ENCODE peak calls at places on chromosomes 11 and 22, in six cellular contexts. A is fibroblast of the aortic adventitia, D is AG04450, C is PC-3, V is cardiac fibroblast, P is GM12865. W is an unnamed sample.

GRCh38 chr22:17199131-17199731 is 20.0 kb downstream of the ADA2 start:
- DNase-seq in A (peak), D (no peak), C (no peak), V (peak), P (no peak), W (no peak)

GRCh38 chr11:134524201-134524600 is 112.2 kb upstream of the B3GAT1 start:
- DNase-seq in A (no peak), D (no peak), C (no peak), V (no peak), P (no peak), W (no peak)

GRCh38 chr11:65500262-65501004 is 1.6 kb downstream of the MALAT1 start:
- DNase-seq in A (peak), D (no peak), C (peak), V (peak), P (peak), W (peak)

GRCh38 chr11:9138612-9139579 is 47.5 kb upstream of the SCUBE2 start:
- DNase-seq in A (peak), D (peak), C (peak), V (peak), P (no peak), W (peak)

GRCh38 chr11:8006349-8006977 is 19.3 kb downstream of the EIF3F start:
- DNase-seq in A (peak), D (peak), C (peak), V (peak), P (peak), W (peak)

GRCh38 chr11:95507794-95508193 is 276.8 kb upstream of the SESN3 start:
- DNase-seq in A (no peak), D (no peak), C (no peak), V (peak), P (no peak), W (no peak)

GRCh38 chr22:44697423-44698179 is 4.4 kb upstream of the PRR5 start:
- DNase-seq in A (peak), D (peak), C (peak), V (peak), P (peak), W (peak)

GRCh38 chr11:128470081-128470480 is 117.3 kb downstream of the ETS1 start:
- DNase-seq in A (no peak), D (no peak), C (no peak), V (no peak), P (peak), W (no peak)

GRCh38 chr11:44658451-44658850 is 68.3 kb upstream of the TSPAN18 start:
- DNase-seq in A (no peak), D (no peak), C (peak), V (peak), P (peak), W (peak)

GRCh38 chr11:105701098-105701497 is 91.2 kb downstream of the GRIA4 start:
- DNase-seq in A (no peak), D (no peak), C (peak), V (no peak), P (no peak), W (no peak)

GRCh38 chr11:74024630-74025029 is 15.7 kb upstream of the UCP3 start:
- DNase-seq in A (peak), D (peak), C (peak), V (peak), P (no peak), W (peak)

GRCh38 chr22:27011131-27011530 is 353.7 kb downstream of the MIAT start:
- DNase-seq in A (no peak), D (no peak), C (no peak), V (no peak), P (no peak), W (no peak)

GRCh38 chr11:86592047-86592564 is 80.3 kb downstream of the ME3 start:
- DNase-seq in A (peak), D (no peak), C (peak), V (peak), P (no peak), W (peak)

GRCh38 chr22:48393041-48393370 is 1434.7 kb downstream of the BRD1 start:
- DNase-seq in A (no peak), D (no peak), C (no peak), V (no peak), P (no peak), W (no peak)

GRCh38 chr11:88801484-88802123 is 264.2 kb downstream of the GRM5 start:
- DNase-seq in A (no peak), D (no peak), C (no peak), V (no peak), P (no peak), W (no peak)

GRCh38 chr11:45796461-45796861 is 8.5 kb upstream of the SLC35C1 start:
- DNase-seq in A (no peak), D (no peak), C (no peak), V (no peak), P (no peak), W (no peak)

GRCh38 chr11:100528872-100529416 is 158.1 kb upstream of the ARHGAP42 start:
- DNase-seq in A (no peak), D (no peak), C (no peak), V (no peak), P (no peak), W (no peak)

GRCh38 chr11:72228844-72229231 is 4.3 kb downstream of the INPPL1 start:
- DNase-seq in A (no peak), D (no peak), C (no peak), V (no peak), P (no peak), W (no peak)

GRCh38 chr11:130178441-130178971 is 18.9 kb downstream of the ST14 start:
- DNase-seq in A (no peak), D (no peak), C (no peak), V (peak), P (no peak), W (peak)

GRCh38 chr11:46362146-46363030 is 15.1 kb downstream of the DGKZ start:
- DNase-seq in A (no peak), D (no peak), C (no peak), V (no peak), P (no peak), W (no peak)

GRCh38 chr11:66510990-66511339 is 530 bp downstream of the BBS1 start:
- DNase-seq in A (no peak), D (no peak), C (no peak), V (no peak), P (no peak), W (no peak)

GRCh38 chr11:120141144-120142071 is 3.5 kb upstream of the TRIM29 start:
- DNase-seq in A (no peak), D (no peak), C (no peak), V (no peak), P (no peak), W (no peak)

GRCh38 chr11:83191491-83191890 is 2.0 kb upstream of the ANKRD42 start:
- DNase-seq in A (no peak), D (no peak), C (no peak), V (no peak), P (no peak), W (no peak)

GRCh38 chr22:45246060-45246985 is 5.6 kb upstream of the KIAA0930 start:
- DNase-seq in A (peak), D (peak), C (peak), V (peak), P (no peak), W (peak)

GRCh38 chr11:119727523-119728081 is 1.4 kb downstream of the NECTIN1 start:
- DNase-seq in A (no peak), D (no peak), C (peak), V (no peak), P (peak), W (peak)

GRCh38 chr11:106594751-106595351 is 423.4 kb downstream of the GUCY1A2 start:
- DNase-seq in A (peak), D (no peak), C (peak), V (no peak), P (peak), W (no peak)

GRCh38 chr11:36075053-36075452 is 131.2 kb downstream of the LDLRAD3 start:
- DNase-seq in A (peak), D (peak), C (peak), V (peak), P (no peak), W (peak)

GRCh38 chr11:43556892-43557291 is 123.6 kb upstream of the HSD17B12 start:
- DNase-seq in A (no peak), D (no peak), C (no peak), V (no peak), P (no peak), W (no peak)

GRCh38 chr11:118841469-118842222 is 42.0 kb upstream of the CXCR5 start:
- DNase-seq in A (no peak), D (no peak), C (no peak), V (no peak), P (peak), W (no peak)

GRCh38 chr11:47215366-47215925 is 672 bp downstream of the DDB2 start:
- DNase-seq in A (no peak), D (no peak), C (peak), V (no peak), P (peak), W (peak)

GRCh38 chr11:64887757-64888405 is 9.5 kb upstream of the EHD1 start:
- DNase-seq in A (peak), D (no peak), C (peak), V (peak), P (peak), W (peak)

GRCh38 chr11:1503708-1504104 is 17.1 kb upstream of the MOB2 start:
- DNase-seq in A (no peak), D (no peak), C (no peak), V (no peak), P (no peak), W (no peak)

GRCh38 chr11:28606930-28607329 is 498.7 kb downstream of the METTL15 start:
- DNase-seq in A (no peak), D (no peak), C (peak), V (peak), P (no peak), W (peak)

GRCh38 chr11:85809881-85810280 is 1.1 kb downstream of the SYTL2 start:
- DNase-seq in A (no peak), D (no peak), C (peak), V (no peak), P (no peak), W (no peak)

GRCh38 chr22:39428597-39429071 is 28.2 kb upstream of the MGAT3 start:
- DNase-seq in A (no peak), D (no peak), C (no peak), V (no peak), P (no peak), W (no peak)

GRCh38 chr11:87281496-87281895 is 243.8 kb downstream of the TMEM135 start:
- DNase-seq in A (peak), D (no peak), C (peak), V (peak), P (no peak), W (peak)

GRCh38 chr22:48254311-48254873 is 1491.9 kb downstream of the TBC1D22A start:
- DNase-seq in A (no peak), D (no peak), C (no peak), V (no peak), P (no peak), W (no peak)

GRCh38 chr11:373716-374551 is 4.6 kb downstream of the B4GALNT4 start:
- DNase-seq in A (no peak), D (no peak), C (no peak), V (no peak), P (no peak), W (no peak)

GRCh38 chr11:116460156-116460965 is 312.4 kb downstream of the BUD13 start:
- DNase-seq in A (no peak), D (no peak), C (no peak), V (no peak), P (no peak), W (no peak)

GRCh38 chr11:116459233-116459632 is 313.6 kb downstream of the BUD13 start:
- DNase-seq in A (no peak), D (no peak), C (no peak), V (no peak), P (no peak), W (no peak)

GRCh38 chr11:116458546-116458945 is 314.2 kb downstream of the BUD13 start:
- DNase-seq in A (no peak), D (no peak), C (no peak), V (no peak), P (no peak), W (no peak)

GRCh38 chr11:116459644-116460043 is 313.1 kb downstream of the BUD13 start:
- DNase-seq in A (no peak), D (no peak), C (no peak), V (no peak), P (no peak), W (no peak)

DNA sequence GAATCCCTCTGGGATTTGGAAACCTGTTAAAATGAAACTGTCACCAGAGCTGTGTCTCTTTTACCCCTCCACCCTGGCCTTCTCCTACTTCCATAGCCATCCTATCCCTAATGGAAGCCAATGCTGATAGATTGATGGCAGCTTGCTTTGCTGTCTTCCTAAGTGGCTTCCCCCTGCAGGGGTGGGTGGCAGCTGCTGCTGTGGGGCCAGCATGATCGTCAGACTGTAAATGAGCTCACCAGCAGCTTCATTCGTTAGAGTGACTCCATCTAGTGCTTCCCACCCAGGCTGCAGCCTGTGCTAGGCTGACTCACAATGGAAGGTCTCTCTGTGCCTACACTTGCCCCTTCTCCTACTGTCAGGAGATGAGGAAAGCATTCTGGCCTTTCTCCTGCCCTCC is 311.0 kb downstream of the BUD13 start:
- DNase-seq in A (no peak), D (no peak), C (no peak), V (no peak), P (no peak), W (no peak)
- TF ChIP-seq CTCF in A (no peak), D (no peak), C (no peak), V (no peak), P (no peak), W (no peak)

DNA sequence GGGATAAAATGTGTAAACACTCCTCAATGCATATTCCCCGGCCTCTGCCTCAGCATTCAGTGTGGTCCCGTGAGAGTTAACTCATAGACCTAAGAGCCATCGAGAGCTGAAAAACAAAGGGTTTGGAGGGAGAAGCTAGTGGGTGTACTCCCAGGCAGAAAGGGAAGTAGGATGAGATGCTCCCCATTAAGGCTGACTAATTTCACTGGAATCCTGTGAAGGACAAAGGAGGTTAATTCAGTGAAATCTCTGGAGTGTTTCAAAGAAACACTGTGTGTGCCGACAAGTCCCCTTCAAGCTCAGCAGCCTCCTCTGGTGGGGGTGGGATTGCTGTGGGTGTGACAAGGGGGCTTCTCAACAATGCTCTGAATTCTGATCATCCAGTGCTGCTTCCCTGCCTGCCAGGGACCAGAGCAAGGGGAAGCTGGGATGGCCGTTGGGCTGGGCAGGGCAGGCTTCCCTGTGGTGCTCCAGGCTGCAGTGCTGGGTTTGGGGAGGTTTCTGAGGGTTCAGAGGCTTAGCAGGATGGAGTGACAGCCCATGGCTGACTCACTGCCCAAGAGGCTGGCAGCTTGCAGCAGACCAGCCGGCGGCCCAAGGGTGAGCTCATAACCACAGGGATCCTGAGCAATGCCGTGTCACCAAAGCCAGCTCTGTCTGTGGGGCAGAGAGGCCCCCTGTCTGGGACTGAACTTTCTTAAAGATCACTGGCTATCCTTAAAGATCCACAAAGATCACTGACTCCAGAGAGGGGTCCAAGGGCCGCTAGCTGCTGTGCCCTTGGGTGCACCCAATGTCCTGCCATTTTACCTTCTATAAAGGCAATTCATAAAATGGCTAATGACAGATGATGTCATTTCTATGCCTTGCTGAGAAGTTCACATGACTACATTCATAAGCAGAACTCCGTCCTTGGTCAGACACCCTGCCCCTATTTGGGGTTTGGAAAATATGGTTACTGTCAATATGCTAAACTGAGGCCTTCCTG is 61.3 kb upstream of the BMAL1 start:
- DNase-seq in A (peak), D (peak), C (peak), V (peak), P (no peak), W (peak)
- H3K4me3 ChIP-seq in A (no peak), D (peak), C (peak), V (no peak), P (no peak), W (no peak)

DNA sequence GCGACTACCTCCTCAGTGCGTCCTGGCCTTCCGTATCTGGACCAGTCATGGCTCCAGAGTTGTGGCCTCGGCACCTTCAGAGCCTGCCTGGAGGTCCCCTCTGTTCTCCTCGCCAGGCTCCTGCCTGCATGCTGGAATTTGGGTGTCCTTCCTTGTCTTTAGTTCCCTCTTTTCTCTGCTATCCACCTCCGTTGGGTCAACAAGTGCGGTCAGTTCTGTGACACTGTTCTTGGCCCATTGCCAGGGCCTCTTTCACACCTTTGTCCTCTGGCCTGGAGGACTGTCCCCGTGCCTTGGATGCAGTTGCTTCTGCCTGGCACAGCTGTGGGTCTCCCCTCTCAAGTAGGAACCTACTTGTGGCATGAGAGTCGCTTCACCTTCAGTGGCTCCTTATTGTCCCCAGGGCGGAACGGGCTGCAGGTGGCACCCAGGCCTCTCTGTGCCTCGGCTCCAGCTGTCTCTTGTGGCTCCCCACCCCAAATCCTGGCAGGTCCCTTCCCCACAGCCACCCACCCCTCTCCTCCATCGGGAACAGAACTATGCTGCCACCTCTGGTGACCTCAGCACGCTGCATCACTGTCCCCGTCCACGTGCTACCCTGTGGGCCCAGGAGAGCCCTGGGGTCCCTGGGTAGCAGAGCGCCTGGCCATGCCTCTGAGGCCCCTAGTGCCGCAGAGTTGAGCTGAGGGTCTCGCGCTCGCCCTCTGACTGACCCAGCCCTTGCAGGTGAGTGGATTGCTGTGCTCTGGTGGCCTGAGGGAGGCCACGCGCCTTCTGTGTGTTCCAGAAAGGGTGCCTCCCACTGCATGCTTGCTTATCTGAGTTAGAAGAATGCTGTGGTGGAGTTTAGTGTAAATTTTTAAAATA is 4.7 kb downstream of the DGCR8 start:
- DNase-seq in A (peak), D (no peak), C (no peak), V (peak), P (no peak), W (no peak)
- TF ChIP-seq CTCF in A (peak), D (peak), C (peak), V (peak), P (peak), W (peak)

GRCh38 chr22:42581762-42582716 is 28.3 kb downstream of the SERHL2 start:
- DNase-seq in A (peak), D (no peak), C (peak), V (peak), P (peak), W (peak)
- H3K4me3 ChIP-seq in A (peak), D (peak), C (peak), V (peak), P (peak), W (peak)

DNA sequence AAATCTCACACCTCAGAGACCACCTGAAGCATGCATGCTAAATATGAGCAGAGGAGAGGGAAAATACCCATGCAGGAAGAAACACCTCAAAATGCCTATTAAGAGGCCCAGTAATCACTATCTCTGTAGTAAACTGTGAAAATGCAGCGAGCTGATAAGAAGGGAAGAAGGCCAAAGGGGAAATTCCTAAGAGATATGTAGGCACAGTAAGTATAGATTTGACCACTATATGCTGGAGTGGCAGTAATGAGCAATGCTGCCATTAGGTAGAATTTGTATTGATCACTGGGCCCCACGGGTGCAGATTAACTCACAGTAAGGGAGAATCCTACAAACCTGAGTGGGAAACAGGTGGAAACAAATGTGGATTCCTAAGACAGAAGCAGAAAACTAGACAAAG is 1813.1 kb upstream of the RAG2 start:
- DNase-seq in A (no peak), D (no peak), C (peak), V (no peak), P (no peak), W (no peak)
- TF ChIP-seq CTCF in A (no peak), D (peak), C (peak), V (peak), P (no peak), W (peak)

W was measured in epithelial cell of esophagus.